ENCODE peak calls at places on chromosomes 12 and 14, in eight cellular contexts. One of them, this sample, is unnamed.

GRCh38 chr14:34930591-34931069 is 52.2 kb upstream of the SRP54 start:
- DNase-seq in fibroblast of pulmonary artery: no peak
- DNase-seq in heart right ventricle: no peak
- DNase-seq in AG10803: no peak
- DNase-seq in B cell: peak
- DNase-seq in neural progenitor cell: no peak
- DNase-seq in RWPE1: no peak
- DNase-seq in cardiac fibroblast: no peak
- DNase-seq in this sample: peak

GRCh38 chr14:39376671-39377403 is 55.4 kb downstream of the FBXO33 start:
- DNase-seq in cardiac fibroblast: peak
- DNase-seq in AG10803: peak
- DNase-seq in neural progenitor cell: no peak
- DNase-seq in RWPE1: no peak
- DNase-seq in fibroblast of pulmonary artery: peak
- DNase-seq in B cell: no peak
- DNase-seq in heart right ventricle: no peak
- DNase-seq in this sample: no peak

GRCh38 chr14:89252887-89253532 is 164.0 kb downstream of the FOXN3 start:
- DNase-seq in AG10803: no peak
- DNase-seq in fibroblast of pulmonary artery: peak
- DNase-seq in RWPE1: no peak
- DNase-seq in neural progenitor cell: peak
- DNase-seq in cardiac fibroblast: peak
- DNase-seq in heart right ventricle: no peak
- DNase-seq in B cell: no peak
- DNase-seq in this sample: no peak

GRCh38 chr12:113933201-113933786 is 32.8 kb downstream of the RBM19 start:
- DNase-seq in cardiac fibroblast: peak
- DNase-seq in RWPE1: no peak
- DNase-seq in B cell: no peak
- DNase-seq in AG10803: peak
- DNase-seq in neural progenitor cell: peak
- DNase-seq in heart right ventricle: peak
- DNase-seq in fibroblast of pulmonary artery: peak
- DNase-seq in this sample: no peak

GRCh38 chr12:82730832-82731497 is 44.3 kb downstream of the TMTC2 start:
- DNase-seq in fibroblast of pulmonary artery: peak
- DNase-seq in B cell: no peak
- DNase-seq in RWPE1: no peak
- DNase-seq in cardiac fibroblast: peak
- DNase-seq in neural progenitor cell: no peak
- DNase-seq in heart right ventricle: no peak
- DNase-seq in AG10803: no peak
- DNase-seq in this sample: no peak

GRCh38 chr14:20683125-20683895 is 1.1 kb upstream of the RNASE4 start:
- DNase-seq in RWPE1: peak
- DNase-seq in cardiac fibroblast: peak
- DNase-seq in B cell: peak
- DNase-seq in heart right ventricle: peak
- DNase-seq in neural progenitor cell: peak
- DNase-seq in AG10803: peak
- DNase-seq in fibroblast of pulmonary artery: peak
- DNase-seq in this sample: peak

GRCh38 chr12:998020-998874 is 7.2 kb downstream of the ERC1 start:
- DNase-seq in cardiac fibroblast: no peak
- DNase-seq in neural progenitor cell: no peak
- DNase-seq in fibroblast of pulmonary artery: no peak
- DNase-seq in B cell: no peak
- DNase-seq in AG10803: no peak
- DNase-seq in heart right ventricle: no peak
- DNase-seq in RWPE1: no peak
- DNase-seq in this sample: peak

GRCh38 chr14:89255012-89255411 is 162.0 kb downstream of the FOXN3 start:
- DNase-seq in cardiac fibroblast: no peak
- DNase-seq in heart right ventricle: no peak
- DNase-seq in AG10803: no peak
- DNase-seq in fibroblast of pulmonary artery: no peak
- DNase-seq in B cell: no peak
- DNase-seq in neural progenitor cell: no peak
- DNase-seq in RWPE1: no peak
- DNase-seq in this sample: no peak

GRCh38 chr14:99819514-99819913 is 26.3 kb downstream of the EML1 start:
- DNase-seq in cardiac fibroblast: no peak
- DNase-seq in B cell: no peak
- DNase-seq in fibroblast of pulmonary artery: no peak
- DNase-seq in RWPE1: no peak
- DNase-seq in AG10803: no peak
- DNase-seq in heart right ventricle: no peak
- DNase-seq in neural progenitor cell: peak
- DNase-seq in this sample: no peak

GRCh38 chr12:45289245-45290217 is 73.6 kb downstream of the ANO6 start:
- DNase-seq in RWPE1: no peak
- DNase-seq in AG10803: no peak
- DNase-seq in heart right ventricle: no peak
- DNase-seq in neural progenitor cell: no peak
- DNase-seq in fibroblast of pulmonary artery: no peak
- DNase-seq in B cell: no peak
- DNase-seq in cardiac fibroblast: no peak
- DNase-seq in this sample: no peak

GRCh38 chr12:112839386-112839972 is 47.9 kb downstream of the RPH3A start:
- DNase-seq in heart right ventricle: no peak
- DNase-seq in fibroblast of pulmonary artery: peak
- DNase-seq in AG10803: peak
- DNase-seq in cardiac fibroblast: peak
- DNase-seq in B cell: no peak
- DNase-seq in neural progenitor cell: no peak
- DNase-seq in RWPE1: peak
- DNase-seq in this sample: no peak

GRCh38 chr14:105861985-105862465 is 335.6 kb downstream of the TMEM121 start:
- DNase-seq in B cell: peak
- DNase-seq in neural progenitor cell: no peak
- DNase-seq in AG10803: no peak
- DNase-seq in fibroblast of pulmonary artery: no peak
- DNase-seq in cardiac fibroblast: no peak
- DNase-seq in heart right ventricle: no peak
- DNase-seq in RWPE1: no peak
- DNase-seq in this sample: peak

GRCh38 chr14:23562822-23563472 is 4.6 kb downstream of the AP1G2 start:
- DNase-seq in RWPE1: peak
- DNase-seq in cardiac fibroblast: peak
- DNase-seq in B cell: peak
- DNase-seq in heart right ventricle: no peak
- DNase-seq in neural progenitor cell: peak
- DNase-seq in fibroblast of pulmonary artery: peak
- DNase-seq in AG10803: peak
- DNase-seq in this sample: peak

DNA sequence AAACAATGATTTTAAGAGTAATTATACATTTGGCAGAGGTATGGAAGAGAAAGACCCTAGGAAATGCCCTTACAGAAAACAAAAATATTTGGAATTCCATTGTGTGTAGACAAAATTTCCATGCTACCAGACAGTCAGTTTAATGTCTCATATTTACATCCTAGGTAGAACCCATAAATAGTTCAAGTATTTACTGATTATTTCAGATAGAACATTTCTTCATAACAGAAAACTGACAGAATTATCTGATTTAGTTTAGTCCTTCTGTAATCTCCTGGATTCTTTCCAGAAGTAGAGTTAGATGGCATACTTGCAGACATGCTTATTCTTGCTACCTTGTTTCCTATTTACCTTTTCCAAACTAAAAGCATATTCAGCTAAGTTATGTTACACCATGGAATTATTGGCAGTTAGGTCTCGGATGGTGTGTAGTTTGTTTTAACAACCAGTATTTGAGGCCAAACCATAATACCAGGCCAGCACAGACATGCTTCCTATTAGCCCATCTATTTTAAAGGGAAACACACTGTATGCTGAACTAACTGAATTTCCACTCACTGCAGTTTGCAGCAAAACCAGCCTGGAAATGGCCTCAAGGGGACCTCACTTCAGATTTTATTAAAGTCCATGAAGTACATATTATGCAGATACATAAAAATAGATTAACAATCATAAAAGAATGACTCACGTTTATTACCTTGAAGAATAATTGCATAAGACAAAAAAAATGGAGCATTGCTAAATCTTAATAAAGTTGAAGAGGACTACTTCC is 126.6 kb upstream of the LRIG3 start:
- DNase-seq in cardiac fibroblast: no peak
- DNase-seq in neural progenitor cell: no peak
- DNase-seq in fibroblast of pulmonary artery: no peak
- DNase-seq in heart right ventricle: no peak
- DNase-seq in B cell: no peak
- DNase-seq in RWPE1: peak
- DNase-seq in AG10803: no peak
- DNase-seq in this sample: no peak
- TF ChIP-seq CTCF in cardiac fibroblast: no peak
- TF ChIP-seq CTCF in neural progenitor cell: no peak
- TF ChIP-seq CTCF in fibroblast of pulmonary artery: no peak
- TF ChIP-seq CTCF in heart right ventricle: no peak
- TF ChIP-seq CTCF in B cell: no peak
- TF ChIP-seq CTCF in RWPE1: peak
- TF ChIP-seq CTCF in AG10803: no peak
- TF ChIP-seq CTCF in this sample: no peak

DNA sequence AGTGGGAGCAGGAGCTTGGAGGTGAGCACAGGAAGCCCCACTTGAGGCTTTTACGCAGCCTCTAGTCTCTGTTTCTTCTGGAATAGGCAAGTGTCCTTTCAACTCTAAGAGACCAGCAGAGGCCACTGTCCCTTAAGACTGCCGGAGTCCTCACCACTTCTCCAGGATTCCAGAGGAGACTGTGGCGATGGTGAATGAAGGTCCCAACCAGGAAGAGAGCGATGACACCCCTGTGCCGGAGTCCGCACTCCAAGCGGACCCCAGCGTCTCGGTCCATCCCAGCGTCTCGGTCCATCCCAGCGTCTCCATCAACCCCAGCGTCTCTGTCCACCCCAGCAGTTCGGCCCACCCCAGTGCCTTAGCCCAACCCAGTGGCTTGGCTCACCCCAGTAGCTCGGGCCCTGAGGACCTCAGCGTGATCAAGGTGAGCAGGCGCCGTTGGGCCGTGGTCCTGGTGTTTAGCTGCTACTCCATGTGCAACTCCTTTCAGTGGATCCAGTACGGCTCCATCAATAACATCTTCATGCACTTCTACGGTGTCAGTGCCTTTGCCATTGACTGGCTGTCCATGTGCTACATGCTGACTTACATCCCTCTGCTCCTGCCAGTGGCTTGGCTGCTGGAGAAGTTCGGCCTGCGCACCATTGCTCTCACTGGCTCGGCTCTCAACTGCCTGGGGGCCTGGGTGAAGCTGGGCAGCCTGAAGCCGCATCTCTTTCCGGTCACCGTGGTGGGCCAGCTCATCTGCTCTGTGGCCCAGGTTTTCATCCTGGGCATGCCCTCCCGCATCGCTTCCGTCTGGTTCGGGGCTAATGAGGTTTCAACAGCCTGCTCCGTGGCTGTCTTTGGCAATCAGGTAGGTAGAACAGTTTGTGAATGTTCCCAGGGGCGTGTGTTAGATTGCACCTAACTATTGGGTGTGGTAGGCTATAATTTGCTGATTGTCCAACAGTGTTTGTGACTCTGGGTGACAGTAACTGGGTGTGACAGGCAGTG is 664 bp downstream of the FLVCR2 start:
- DNase-seq in cardiac fibroblast: peak
- DNase-seq in neural progenitor cell: no peak
- DNase-seq in B cell: peak
- DNase-seq in fibroblast of pulmonary artery: peak
- DNase-seq in AG10803: peak
- DNase-seq in heart right ventricle: peak
- DNase-seq in RWPE1: no peak
- DNase-seq in this sample: no peak
- TF ChIP-seq CTCF in cardiac fibroblast: no peak
- TF ChIP-seq CTCF in neural progenitor cell: peak
- TF ChIP-seq CTCF in B cell: no peak
- TF ChIP-seq CTCF in fibroblast of pulmonary artery: peak
- TF ChIP-seq CTCF in AG10803: no peak
- TF ChIP-seq CTCF in heart right ventricle: peak
- TF ChIP-seq CTCF in RWPE1: no peak
- TF ChIP-seq CTCF in this sample: no peak

DNA sequence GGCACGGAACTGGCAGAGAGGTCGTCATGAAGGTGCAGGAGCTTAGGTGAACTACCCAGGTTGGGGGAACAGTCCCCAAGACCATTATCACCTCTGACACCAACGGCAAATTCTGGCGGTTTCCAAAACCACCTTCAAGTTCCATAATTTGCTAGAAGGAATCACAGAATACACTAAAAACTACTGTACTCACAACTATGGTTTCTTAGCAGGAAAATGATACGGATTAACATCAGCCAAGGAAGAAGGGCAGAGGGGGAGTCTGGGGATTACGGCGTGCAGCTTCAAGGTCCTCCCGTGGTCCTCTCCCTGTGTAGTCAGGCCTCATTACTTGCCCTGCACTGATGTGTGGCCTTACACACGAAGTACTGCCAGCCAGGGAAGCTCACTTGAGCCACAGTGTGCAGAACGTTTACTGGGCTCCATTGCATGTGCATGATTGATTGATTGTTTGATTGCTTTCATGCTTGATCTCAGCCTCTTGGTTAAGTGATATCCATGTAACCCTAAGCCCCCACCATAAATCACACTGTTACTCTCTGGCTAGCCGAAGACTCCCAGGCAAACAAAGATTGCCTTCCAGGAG is 813 bp upstream of the STX2 start:
- DNase-seq in AG10803: no peak
- DNase-seq in neural progenitor cell: no peak
- DNase-seq in B cell: no peak
- DNase-seq in heart right ventricle: no peak
- DNase-seq in RWPE1: no peak
- DNase-seq in fibroblast of pulmonary artery: no peak
- DNase-seq in cardiac fibroblast: no peak
- DNase-seq in this sample: no peak
- TF ChIP-seq CTCF in AG10803: no peak
- TF ChIP-seq CTCF in neural progenitor cell: no peak
- TF ChIP-seq CTCF in B cell: no peak
- TF ChIP-seq CTCF in heart right ventricle: no peak
- TF ChIP-seq CTCF in RWPE1: no peak
- TF ChIP-seq CTCF in fibroblast of pulmonary artery: no peak
- TF ChIP-seq CTCF in cardiac fibroblast: no peak
- TF ChIP-seq CTCF in this sample: no peak

DNA sequence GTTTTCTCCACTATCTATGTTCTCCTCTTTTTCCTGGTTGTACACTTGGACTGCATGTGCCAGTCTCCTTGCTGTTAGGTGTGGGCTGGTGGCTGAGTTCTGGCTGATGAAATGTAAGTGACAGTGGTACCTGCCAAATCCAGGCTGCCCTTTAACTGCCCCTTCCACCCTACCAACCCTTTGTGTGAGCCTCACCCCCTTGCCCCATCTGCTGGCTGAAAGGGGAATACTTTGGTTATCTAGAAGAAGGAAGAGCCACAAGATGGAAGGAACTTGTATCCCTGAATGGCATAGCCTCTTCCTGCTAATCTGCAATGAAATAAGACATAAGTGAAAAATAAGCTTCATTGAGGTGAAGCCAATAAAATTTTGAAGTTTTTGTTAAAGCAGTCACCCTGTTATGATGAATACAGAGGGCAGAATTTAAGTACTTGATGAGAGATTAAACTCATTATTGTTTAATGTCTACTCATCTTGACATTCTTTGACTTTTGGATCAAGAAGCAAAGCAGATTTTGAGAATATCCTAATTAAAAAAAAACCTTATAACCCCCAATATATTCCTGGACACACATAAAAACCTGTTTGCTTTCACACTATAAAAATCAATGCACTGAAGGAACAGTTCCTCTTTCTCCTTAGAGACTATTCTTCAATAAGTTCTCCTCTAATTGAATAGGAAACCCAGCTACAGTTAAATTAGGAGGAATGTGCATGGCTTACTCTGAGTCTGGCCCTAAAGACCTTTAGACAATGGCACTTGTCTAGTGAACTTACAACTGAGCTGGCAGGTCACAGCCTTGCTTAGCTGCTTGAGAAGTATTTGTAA is 262.6 kb upstream of the BTG1 start:
- DNase-seq in neural progenitor cell: peak
- DNase-seq in cardiac fibroblast: peak
- DNase-seq in heart right ventricle: peak
- DNase-seq in AG10803: peak
- DNase-seq in RWPE1: peak
- DNase-seq in fibroblast of pulmonary artery: peak
- DNase-seq in B cell: peak
- DNase-seq in this sample: peak
- TF ChIP-seq CTCF in neural progenitor cell: peak
- TF ChIP-seq CTCF in cardiac fibroblast: peak
- TF ChIP-seq CTCF in heart right ventricle: no peak
- TF ChIP-seq CTCF in AG10803: peak
- TF ChIP-seq CTCF in RWPE1: peak
- TF ChIP-seq CTCF in fibroblast of pulmonary artery: peak
- TF ChIP-seq CTCF in B cell: peak
- TF ChIP-seq CTCF in this sample: peak